ENCODE peak calls at places on chromosomes 6 and 20, in ten cellular contexts. L is vagina; A is stimulated activated naive CD4-positive, alpha-beta T cell; M is activated T-cell treated with anti-CD3 and anti-CD28 coated beads for 24 hours; W is NCI-H1436; V is BE2C; G is adipocyte; J is posterior vena cava; E is dorsolateral prefrontal cortex; U is stimulated activated CD4-positive, alpha-beta T cell treated with anti-CD3 and anti-CD28 coated beads, Interleukin-2, amount 100 ng/mL, for 48 hours. Q is an unnamed sample.

GRCh38 chr6:167153523-167153959 is 4.2 kb downstream of the GPR31 start:
- DNase-seq in M (no peak), U (no peak), A (no peak), E (no peak), G (no peak), W (no peak), L (no peak), V (no peak), J (no peak), Q (no peak)

GRCh38 chr6:144345451-144345850 is 60.3 kb downstream of the UTRN start:
- DNase-seq in A (no peak), V (no peak), G (no peak), J (no peak), U (no peak), E (no peak), W (no peak), L (no peak), M (no peak), Q (no peak)

GRCh38 chr6:46921731-46922130 is at the start of gene ADGRF5:
- DNase-seq in A (no peak), J (no peak), E (no peak), L (no peak), U (no peak), M (no peak), V (no peak), G (no peak), W (no peak), Q (no peak)

GRCh38 chr20:12058201-12058600 is 140.5 kb downstream of the BTBD3 start:
- DNase-seq in U (no peak), J (no peak), A (no peak), L (peak), W (no peak), E (no peak), V (no peak), M (no peak), G (peak), Q (no peak)

GRCh38 chr20:1734269-1734858 is 76.8 kb upstream of the SIRPG start:
- DNase-seq in U (no peak), J (no peak), V (no peak), G (no peak), E (no peak), L (no peak), A (peak), M (no peak), W (no peak), Q (no peak)

GRCh38 chr6:84651583-84651982 is 112.8 kb downstream of the TBX18 start:
- DNase-seq in M (no peak), W (no peak), J (no peak), U (no peak), A (no peak), L (no peak), G (no peak), E (no peak), V (no peak), Q (no peak)

GRCh38 chr6:15351631-15352030 is 105.8 kb downstream of the JARID2 start:
- DNase-seq in W (no peak), L (no peak), J (no peak), A (no peak), G (peak), V (no peak), E (no peak), M (no peak), U (no peak), Q (no peak)

GRCh38 chr6:111758608-111759293 is 114.5 kb downstream of the FYN start:
- DNase-seq in U (no peak), A (no peak), W (no peak), J (no peak), E (no peak), V (no peak), M (no peak), L (no peak), G (no peak), Q (no peak)

GRCh38 chr20:58051367-58051766 is 177.1 kb downstream of the ANKRD60 start:
- DNase-seq in M (no peak), W (no peak), A (no peak), L (no peak), V (no peak), J (no peak), U (no peak), G (no peak), E (no peak), Q (no peak)

GRCh38 chr6:45970326-45970725 is 45.3 kb downstream of the CLIC5 start:
- DNase-seq in L (no peak), A (no peak), G (no peak), U (no peak), W (no peak), V (no peak), E (no peak), J (no peak), M (no peak), Q (no peak)

GRCh38 chr6:44073612-44074382 is 53.5 kb downstream of the MRPL14 start:
- DNase-seq in V (peak), G (no peak), E (no peak), M (no peak), J (no peak), W (no peak), U (peak), L (no peak), A (no peak), Q (no peak)

GRCh38 chr6:16129623-16130243 is 847 bp downstream of the MYLIP start:
- DNase-seq in A (peak), L (no peak), W (no peak), J (peak), G (peak), V (no peak), M (peak), E (no peak), U (no peak), Q (no peak)

GRCh38 chr6:118931436-118931835 is 3.5 kb downstream of the MCM9 start:
- DNase-seq in U (no peak), A (no peak), J (no peak), V (no peak), W (no peak), L (no peak), M (no peak), E (no peak), G (no peak), Q (no peak)

GRCh38 chr6:118677193-118677592 is 25.8 kb upstream of the CEP85L start:
- DNase-seq in L (no peak), J (no peak), U (no peak), W (no peak), A (no peak), E (no peak), M (no peak), G (no peak), V (no peak), Q (no peak)

GRCh38 chr20:6079011-6079410 is 25.2 kb upstream of the LRRN4 start:
- DNase-seq in M (no peak), L (no peak), A (no peak), J (no peak), G (no peak), U (no peak), E (no peak), W (no peak), V (no peak), Q (no peak)

GRCh38 chr20:37796733-37797132 is 102.9 kb downstream of the CTNNBL1 start:
- DNase-seq in J (no peak), M (no peak), E (no peak), W (no peak), V (no peak), U (no peak), A (no peak), G (no peak), L (no peak), Q (no peak)

GRCh38 chr6:73309534-73309783 is 44.6 kb downstream of the DPPA5 start:
- DNase-seq in E (no peak), A (no peak), L (no peak), U (no peak), J (no peak), G (no peak), M (no peak), W (peak), V (no peak), Q (no peak)

GRCh38 chr6:25016311-25016710 is 80.6 kb upstream of the RIPOR2 start:
- DNase-seq in M (no peak), V (no peak), U (no peak), G (peak), A (no peak), W (no peak), L (no peak), E (no peak), J (no peak), Q (no peak)

GRCh38 chr20:49099011-49099410 is 52.9 kb downstream of the CSE1L start:
- DNase-seq in L (no peak), W (no peak), A (no peak), U (no peak), V (no peak), E (no peak), J (no peak), G (no peak), M (no peak), Q (no peak)

Q was measured in glutamatergic neuron.